ENCODE peak calls at places on chromosomes 11 and 22, in eight cellular contexts. Q is mammary epithelial cell, H is psoas muscle, C is thoracic aorta, B is transverse colon, K is cardiac muscle cell, G is neural progenitor cell, R is left ventricle myocardium inferior. N is an unnamed sample.

GRCh38 chr11:67255353-67255752 is 10.9 kb upstream of the GRK2 start:
- DNase-seq in Q (no peak), H (no peak), C (no peak), B (no peak), K (no peak), G (no peak), R (no peak), N (no peak)

GRCh38 chr11:44351006-44351660 is 41.2 kb upstream of the ALX4 start:
- DNase-seq in Q (no peak), H (no peak), C (no peak), B (no peak), K (no peak), G (no peak), R (no peak), N (no peak)

GRCh38 chr22:29300467-29300806 is 6.0 kb upstream of the GAS2L1 start:
- DNase-seq in Q (no peak), H (no peak), C (no peak), B (no peak), K (no peak), G (no peak), R (no peak), N (no peak)

GRCh38 chr11:80815752-80816453 is 1375.1 kb upstream of the TENM4 start:
- DNase-seq in Q (peak), H (no peak), C (no peak), B (no peak), K (no peak), G (no peak), R (no peak), N (no peak)

GRCh38 chr11:72224587-72225410 is at the start of gene INPPL1:
- DNase-seq in Q (peak), H (peak), C (no peak), B (peak), K (peak), G (peak), R (peak), N (no peak)

GRCh38 chr11:12914401-12914912 is 94.7 kb upstream of the RASSF10 start:
- DNase-seq in Q (peak), H (peak), C (no peak), B (peak), K (peak), G (peak), R (peak), N (peak)

GRCh38 chr11:69089258-69089657 is 40.5 kb downstream of the TPCN2 start:
- DNase-seq in Q (peak), H (peak), C (no peak), B (no peak), K (no peak), G (no peak), R (peak), N (peak)

GRCh38 chr11:130872961-130873360 is 43.3 kb downstream of the SNX19 start:
- DNase-seq in Q (peak), H (no peak), C (no peak), B (no peak), K (no peak), G (no peak), R (no peak), N (peak)

GRCh38 chr11:115684135-115684534 is 179.9 kb upstream of the CADM1 start:
- DNase-seq in Q (no peak), H (no peak), C (no peak), B (no peak), K (no peak), G (no peak), R (no peak), N (no peak)

GRCh38 chr11:115215694-115216615 is 288.3 kb downstream of the CADM1 start:
- DNase-seq in Q (no peak), H (no peak), C (no peak), B (no peak), K (no peak), G (peak), R (no peak), N (no peak)

GRCh38 chr11:124069429-124070401 is 28.6 kb upstream of the OR10G7 start:
- DNase-seq in Q (peak), H (peak), C (no peak), B (peak), K (peak), G (peak), R (no peak), N (peak)

GRCh38 chr11:69497221-69497787 is 15.8 kb downstream of the LINC01488 start:
- DNase-seq in Q (peak), H (peak), C (peak), B (peak), K (peak), G (peak), R (peak), N (peak)

GRCh38 chr11:65887723-65888162 is 528 bp downstream of the FIBP start:
- DNase-seq in Q (peak), H (no peak), C (no peak), B (no peak), K (no peak), G (no peak), R (no peak), N (no peak)

GRCh38 chr11:20417771-20418170 is 30.3 kb downstream of the PRMT3 start:
- DNase-seq in Q (no peak), H (no peak), C (no peak), B (no peak), K (no peak), G (no peak), R (no peak), N (no peak)

GRCh38 chr22:26273011-26273675 is 103.9 kb downstream of the SEZ6L start:
- DNase-seq in Q (no peak), H (no peak), C (no peak), B (no peak), K (no peak), G (no peak), R (no peak), N (no peak)

GRCh38 chr22:37186228-37186996 is 1.6 kb downstream of the C1QTNF6 start:
- DNase-seq in Q (peak), H (peak), C (no peak), B (no peak), K (peak), G (peak), R (peak), N (peak)

GRCh38 chr22:19942886-19943664 is 1.5 kb upstream of the TXNRD2 start:
- DNase-seq in Q (peak), H (no peak), C (no peak), B (no peak), K (peak), G (peak), R (no peak), N (peak)

GRCh38 chr22:47178339-47178738 is 415.9 kb downstream of the TBC1D22A start:
- DNase-seq in Q (no peak), H (no peak), C (no peak), B (no peak), K (no peak), G (no peak), R (no peak), N (no peak)

GRCh38 chr11:75760710-75761493 is 7.7 kb upstream of the DGAT2 start:
- DNase-seq in Q (peak), H (no peak), C (no peak), B (no peak), K (no peak), G (no peak), R (no peak), N (peak)

GRCh38 chr22:21015051-21016006 is at the start of gene P2RX6:
- DNase-seq in Q (peak), H (peak), C (no peak), B (no peak), K (no peak), G (no peak), R (no peak), N (no peak)

GRCh38 chr11:36741515-36741914 is 143.5 kb upstream of the RAG2 start:
- DNase-seq in Q (no peak), H (no peak), C (no peak), B (no peak), K (no peak), G (no peak), R (no peak), N (no peak)

GRCh38 chr11:3934658-3935057 is 79.2 kb downstream of the STIM1 start:
- DNase-seq in Q (no peak), H (no peak), C (no peak), B (no peak), K (peak), G (no peak), R (no peak), N (no peak)

GRCh38 chr11:133710681-133711240 is 134.6 kb downstream of the SPATA19 start:
- DNase-seq in Q (no peak), H (no peak), C (no peak), B (no peak), K (no peak), G (no peak), R (no peak), N (no peak)

GRCh38 chr11:87137711-87138110 is 100.0 kb downstream of the TMEM135 start:
- DNase-seq in Q (no peak), H (no peak), C (no peak), B (no peak), K (no peak), G (no peak), R (no peak), N (no peak)

GRCh38 chr11:118281284-118281683 is 17.2 kb upstream of the MPZL2 start:
- DNase-seq in Q (peak), H (no peak), C (no peak), B (no peak), K (no peak), G (no peak), R (no peak), N (no peak)

GRCh38 chr22:39931271-39931670 is 28.9 kb upstream of the TMA7B start:
- DNase-seq in Q (no peak), H (no peak), C (no peak), B (no peak), K (no peak), G (no peak), R (no peak), N (no peak)

GRCh38 chr22:39932166-39932565 is 28.0 kb upstream of the TMA7B start:
- DNase-seq in Q (no peak), H (no peak), C (no peak), B (no peak), K (no peak), G (no peak), R (no peak), N (no peak)

GRCh38 chr22:39926175-39927152 is 25.6 kb downstream of the GRAP2 start:
- DNase-seq in Q (no peak), H (no peak), C (no peak), B (peak), K (no peak), G (no peak), R (no peak), N (no peak)

GRCh38 chr22:39927544-39927943 is 26.7 kb downstream of the GRAP2 start:
- DNase-seq in Q (no peak), H (no peak), C (no peak), B (no peak), K (no peak), G (no peak), R (no peak), N (no peak)

GRCh38 chr22:39928556-39929401 is 27.9 kb downstream of the GRAP2 start:
- DNase-seq in Q (peak), H (no peak), C (no peak), B (no peak), K (no peak), G (no peak), R (no peak), N (no peak)
- H3K4me3 ChIP-seq in Q (no peak), H (no peak), C (no peak), B (no peak), K (no peak), G (no peak), R (no peak), N (no peak)

GRCh38 chr11:812390-812789 is 2.6 kb downstream of the RPLP2 start:
- DNase-seq in Q (no peak), H (no peak), C (no peak), B (no peak), K (no peak), G (no peak), R (no peak), N (no peak)

GRCh38 chr11:810040-810567 is 337 bp downstream of the RPLP2 start:
- DNase-seq in Q (no peak), H (no peak), C (no peak), B (no peak), K (no peak), G (no peak), R (no peak), N (no peak)

GRCh38 chr11:813037-813436 is 3.3 kb downstream of the RPLP2 start:
- DNase-seq in Q (no peak), H (no peak), C (no peak), B (no peak), K (no peak), G (no peak), R (no peak), N (no peak)

GRCh38 chr11:813440-814096 is 3.8 kb downstream of the RPLP2 start:
- DNase-seq in Q (no peak), H (no peak), C (no peak), B (no peak), K (no peak), G (no peak), R (no peak), N (no peak)

DNA sequence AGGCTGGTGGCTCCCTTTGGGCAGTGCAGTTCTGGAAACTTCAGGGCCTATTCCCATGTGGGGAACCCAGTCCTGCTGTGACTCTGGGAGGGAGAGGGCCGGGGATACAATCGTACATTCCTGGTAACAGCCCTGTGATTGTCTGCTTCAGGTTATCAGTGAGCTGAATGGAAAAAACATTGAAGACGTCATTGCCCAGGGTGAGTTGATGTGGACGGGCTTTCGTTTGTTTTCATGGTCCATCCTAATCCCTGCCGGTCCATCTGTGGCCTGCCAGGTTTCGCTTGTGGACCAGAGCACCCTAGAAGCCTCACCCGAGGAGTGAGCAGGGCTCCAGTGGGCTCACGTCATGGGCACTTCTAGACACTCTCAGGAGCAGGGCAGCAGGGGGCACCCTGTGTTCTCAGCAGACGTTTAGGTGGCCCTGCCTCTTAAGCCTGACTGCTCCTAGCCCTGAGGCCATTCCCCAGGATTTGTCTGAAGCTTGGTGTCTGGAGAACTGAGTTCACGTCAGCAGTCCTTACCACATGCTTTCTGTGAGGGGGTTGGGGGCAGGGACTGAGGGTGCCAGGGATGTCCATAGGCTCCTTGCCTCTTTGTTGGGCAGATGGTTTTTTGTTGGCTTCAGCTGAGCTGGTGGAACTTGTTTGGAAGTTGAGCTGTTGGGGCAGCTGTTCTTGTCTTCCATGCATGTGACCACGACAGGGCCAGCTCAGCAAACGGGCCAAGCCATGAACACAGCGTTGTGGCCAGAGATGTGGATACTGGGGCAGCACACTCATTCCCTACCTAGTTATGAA is 1.9 kb downstream of the RPLP2 start:
- DNase-seq in Q (no peak), H (no peak), C (no peak), B (no peak), K (no peak), G (no peak), R (no peak), N (no peak)
- TF ChIP-seq CTCF in Q (peak), H (peak), C (no peak), B (no peak), K (peak), G (no peak), R (no peak), N (peak)

GRCh38 chr22:33299245-33299956 is 241.2 kb upstream of the SYN3 start:
- DNase-seq in Q (no peak), H (no peak), C (no peak), B (no peak), K (no peak), G (peak), R (no peak), N (no peak)
- H3K4me3 ChIP-seq in Q (no peak), H (no peak), C (no peak), B (no peak), K (no peak), G (no peak), R (no peak), N (no peak)

DNA sequence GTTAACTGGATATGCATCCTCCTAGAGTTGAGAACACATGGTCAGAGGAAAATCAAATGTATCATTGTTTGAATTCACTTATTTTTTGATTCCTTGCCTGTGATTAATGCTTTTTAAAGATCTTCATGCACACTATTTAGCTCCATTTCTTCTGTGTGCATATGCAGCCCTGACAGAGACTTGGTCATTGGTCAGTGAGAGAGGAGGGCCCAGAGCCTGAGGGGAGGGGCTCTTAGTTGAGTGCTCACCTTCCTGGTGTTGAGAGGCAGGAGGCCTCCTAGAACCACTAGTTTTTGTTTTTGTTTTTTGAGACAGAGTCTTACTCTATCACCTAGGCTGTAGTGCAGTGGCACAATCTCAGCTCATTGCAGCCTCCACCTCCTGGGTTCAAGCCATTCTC is 48.9 kb downstream of the TNRC6B start:
- DNase-seq in Q (no peak), H (no peak), C (no peak), B (no peak), K (no peak), G (no peak), R (no peak), N (no peak)
- TF ChIP-seq CTCF in Q (no peak), H (no peak), C (no peak), B (no peak), K (no peak), G (no peak), R (no peak), N (no peak)

GRCh38 chr11:2140411-2141400 is 1.5 kb upstream of the IGF2 start:
- DNase-seq in Q (peak), H (peak), C (no peak), B (no peak), K (peak), G (peak), R (no peak), N (no peak)
- H3K4me3 ChIP-seq in Q (no peak), H (peak), C (no peak), B (no peak), K (peak), G (peak), R (peak), N (no peak)

N was measured in AG09309.